ENCODE peak calls at places on chromosomes 12 and 14, in six cellular contexts. One of them, this sample, is unnamed.

GRCh38 chr14:21846227-21846885 is 172.7 kb upstream of the OR4E1 start:
- DNase-seq in Peyer's patch: peak; percentile 25
- DNase-seq in activated T-helper 1 cell treated with Interleukin-2 at 50 U/mL for 16 hours: peak; percentile 50
- DNase-seq in NCI-H69: peak; percentile 47
- DNase-seq in CD8-positive, alpha-beta memory T cell: peak; percentile 61
- DNase-seq in lower lobe of right lung: no peak
- DNase-seq in this sample: peak; percentile 28

GRCh38 chr12:27711312-27711682 is 665 bp downstream of the MRPS35 start:
- DNase-seq in Peyer's patch: no peak
- DNase-seq in activated T-helper 1 cell treated with Interleukin-2 at 50 U/mL for 16 hours: no peak
- DNase-seq in NCI-H69: peak; percentile 39
- DNase-seq in CD8-positive, alpha-beta memory T cell: no peak
- DNase-seq in lower lobe of right lung: no peak
- DNase-seq in this sample: no peak

GRCh38 chr14:105952826-105953225 is 426.4 kb downstream of the TMEM121 start:
- DNase-seq in Peyer's patch: no peak
- DNase-seq in activated T-helper 1 cell treated with Interleukin-2 at 50 U/mL for 16 hours: no peak
- DNase-seq in NCI-H69: no peak
- DNase-seq in CD8-positive, alpha-beta memory T cell: no peak
- DNase-seq in lower lobe of right lung: no peak
- DNase-seq in this sample: no peak

GRCh38 chr12:6606331-6607131 is 648 bp downstream of the CHD4 start:
- DNase-seq in Peyer's patch: peak; percentile 87
- DNase-seq in activated T-helper 1 cell treated with Interleukin-2 at 50 U/mL for 16 hours: peak; percentile 44
- DNase-seq in NCI-H69: peak; percentile 82
- DNase-seq in CD8-positive, alpha-beta memory T cell: peak; percentile 73
- DNase-seq in lower lobe of right lung: peak; percentile 82
- DNase-seq in this sample: peak; percentile 51

GRCh38 chr14:104820669-104821228 is 19.8 kb downstream of the ZBTB42 start:
- DNase-seq in Peyer's patch: no peak
- DNase-seq in activated T-helper 1 cell treated with Interleukin-2 at 50 U/mL for 16 hours: no peak
- DNase-seq in NCI-H69: peak; percentile 49
- DNase-seq in CD8-positive, alpha-beta memory T cell: no peak
- DNase-seq in lower lobe of right lung: peak; percentile 81
- DNase-seq in this sample: no peak

GRCh38 chr12:2287151-2287550 is 234.4 kb downstream of the CACNA1C start:
- DNase-seq in Peyer's patch: no peak
- DNase-seq in activated T-helper 1 cell treated with Interleukin-2 at 50 U/mL for 16 hours: no peak
- DNase-seq in NCI-H69: no peak
- DNase-seq in CD8-positive, alpha-beta memory T cell: no peak
- DNase-seq in lower lobe of right lung: no peak
- DNase-seq in this sample: no peak

GRCh38 chr12:42666671-42667243 is 77.2 kb upstream of the PRICKLE1 start:
- DNase-seq in Peyer's patch: no peak
- DNase-seq in activated T-helper 1 cell treated with Interleukin-2 at 50 U/mL for 16 hours: no peak
- DNase-seq in NCI-H69: peak; percentile 84
- DNase-seq in CD8-positive, alpha-beta memory T cell: no peak
- DNase-seq in lower lobe of right lung: no peak
- DNase-seq in this sample: no peak

GRCh38 chr14:78448483-78449094 is 278.4 kb downstream of the NRXN3 start:
- DNase-seq in Peyer's patch: peak; percentile 17
- DNase-seq in activated T-helper 1 cell treated with Interleukin-2 at 50 U/mL for 16 hours: no peak
- DNase-seq in NCI-H69: peak; percentile 80
- DNase-seq in CD8-positive, alpha-beta memory T cell: no peak
- DNase-seq in lower lobe of right lung: no peak
- DNase-seq in this sample: no peak

GRCh38 chr14:50766338-50766886 is 64.5 kb downstream of the NIN start:
- DNase-seq in Peyer's patch: no peak
- DNase-seq in activated T-helper 1 cell treated with Interleukin-2 at 50 U/mL for 16 hours: no peak
- DNase-seq in NCI-H69: no peak
- DNase-seq in CD8-positive, alpha-beta memory T cell: no peak
- DNase-seq in lower lobe of right lung: no peak
- DNase-seq in this sample: no peak

GRCh38 chr12:77813558-77813957 is 17.1 kb upstream of the NAV3 start:
- DNase-seq in Peyer's patch: no peak
- DNase-seq in activated T-helper 1 cell treated with Interleukin-2 at 50 U/mL for 16 hours: no peak
- DNase-seq in NCI-H69: no peak
- DNase-seq in CD8-positive, alpha-beta memory T cell: no peak
- DNase-seq in lower lobe of right lung: no peak
- DNase-seq in this sample: no peak

GRCh38 chr14:102693006-102693755 is 84.1 kb upstream of the TRAF3 start:
- DNase-seq in Peyer's patch: no peak
- DNase-seq in activated T-helper 1 cell treated with Interleukin-2 at 50 U/mL for 16 hours: no peak
- DNase-seq in NCI-H69: peak; percentile 56
- DNase-seq in CD8-positive, alpha-beta memory T cell: no peak
- DNase-seq in lower lobe of right lung: no peak
- DNase-seq in this sample: no peak

GRCh38 chr14:68948686-68949085 is 30.4 kb downstream of the ACTN1 start:
- DNase-seq in Peyer's patch: no peak
- DNase-seq in activated T-helper 1 cell treated with Interleukin-2 at 50 U/mL for 16 hours: no peak
- DNase-seq in NCI-H69: no peak
- DNase-seq in CD8-positive, alpha-beta memory T cell: peak; percentile 39
- DNase-seq in lower lobe of right lung: no peak
- DNase-seq in this sample: no peak

GRCh38 chr12:3313655-3314305 is 177.2 kb upstream of the PRMT8 start:
- DNase-seq in Peyer's patch: no peak
- DNase-seq in activated T-helper 1 cell treated with Interleukin-2 at 50 U/mL for 16 hours: no peak
- DNase-seq in NCI-H69: peak; percentile 81
- DNase-seq in CD8-positive, alpha-beta memory T cell: no peak
- DNase-seq in lower lobe of right lung: no peak
- DNase-seq in this sample: no peak

GRCh38 chr14:82080319-82080718 is 546.7 kb upstream of the SEL1L start:
- DNase-seq in Peyer's patch: no peak
- DNase-seq in activated T-helper 1 cell treated with Interleukin-2 at 50 U/mL for 16 hours: no peak
- DNase-seq in NCI-H69: peak; percentile 95
- DNase-seq in CD8-positive, alpha-beta memory T cell: no peak
- DNase-seq in lower lobe of right lung: no peak
- DNase-seq in this sample: no peak

GRCh38 chr12:90086281-90086680 is 377.6 kb upstream of the ATP2B1 start:
- DNase-seq in Peyer's patch: no peak
- DNase-seq in activated T-helper 1 cell treated with Interleukin-2 at 50 U/mL for 16 hours: no peak
- DNase-seq in NCI-H69: no peak
- DNase-seq in CD8-positive, alpha-beta memory T cell: no peak
- DNase-seq in lower lobe of right lung: no peak
- DNase-seq in this sample: no peak

GRCh38 chr12:116434155-116435065 is 124.8 kb upstream of the MAP1LC3B2 start:
- DNase-seq in Peyer's patch: peak; percentile 23
- DNase-seq in activated T-helper 1 cell treated with Interleukin-2 at 50 U/mL for 16 hours: no peak
- DNase-seq in NCI-H69: peak; percentile 21
- DNase-seq in CD8-positive, alpha-beta memory T cell: no peak
- DNase-seq in lower lobe of right lung: peak; percentile 87
- DNase-seq in this sample: no peak

GRCh38 chr14:102140750-102141145 is 1.1 kb downstream of the WDR20 start:
- DNase-seq in Peyer's patch: no peak
- DNase-seq in activated T-helper 1 cell treated with Interleukin-2 at 50 U/mL for 16 hours: no peak
- DNase-seq in NCI-H69: no peak
- DNase-seq in CD8-positive, alpha-beta memory T cell: no peak
- DNase-seq in lower lobe of right lung: no peak
- DNase-seq in this sample: no peak

GRCh38 chr12:54438506-54438905 is 19.4 kb upstream of the ITGA5 start:
- DNase-seq in Peyer's patch: no peak
- DNase-seq in activated T-helper 1 cell treated with Interleukin-2 at 50 U/mL for 16 hours: no peak
- DNase-seq in NCI-H69: no peak
- DNase-seq in CD8-positive, alpha-beta memory T cell: no peak
- DNase-seq in lower lobe of right lung: no peak
- DNase-seq in this sample: no peak

GRCh38 chr14:55446833-55447232 is 6.4 kb upstream of the TBPL2 start:
- DNase-seq in Peyer's patch: no peak
- DNase-seq in activated T-helper 1 cell treated with Interleukin-2 at 50 U/mL for 16 hours: no peak
- DNase-seq in NCI-H69: no peak
- DNase-seq in CD8-positive, alpha-beta memory T cell: no peak
- DNase-seq in lower lobe of right lung: no peak
- DNase-seq in this sample: no peak

GRCh38 chr14:50344116-50344775 is 32.1 kb downstream of the DMAC2L start:
- DNase-seq in Peyer's patch: no peak
- DNase-seq in activated T-helper 1 cell treated with Interleukin-2 at 50 U/mL for 16 hours: no peak
- DNase-seq in NCI-H69: no peak
- DNase-seq in CD8-positive, alpha-beta memory T cell: no peak
- DNase-seq in lower lobe of right lung: no peak
- DNase-seq in this sample: peak; percentile 39

GRCh38 chr12:94793191-94793595 is 142.8 kb upstream of the TMCC3 start:
- DNase-seq in Peyer's patch: no peak
- DNase-seq in activated T-helper 1 cell treated with Interleukin-2 at 50 U/mL for 16 hours: no peak
- DNase-seq in NCI-H69: no peak
- DNase-seq in CD8-positive, alpha-beta memory T cell: no peak
- DNase-seq in lower lobe of right lung: no peak
- DNase-seq in this sample: no peak

GRCh38 chr12:131210506-131211278 is 257.0 kb downstream of the ADGRD1 start:
- DNase-seq in Peyer's patch: no peak
- DNase-seq in activated T-helper 1 cell treated with Interleukin-2 at 50 U/mL for 16 hours: no peak
- DNase-seq in NCI-H69: no peak
- DNase-seq in CD8-positive, alpha-beta memory T cell: no peak
- DNase-seq in lower lobe of right lung: peak; percentile 22
- DNase-seq in this sample: no peak

GRCh38 chr14:89672636-89673279 is 255.7 kb upstream of the FOXN3 start:
- DNase-seq in Peyer's patch: no peak
- DNase-seq in activated T-helper 1 cell treated with Interleukin-2 at 50 U/mL for 16 hours: no peak
- DNase-seq in NCI-H69: peak; percentile 37
- DNase-seq in CD8-positive, alpha-beta memory T cell: no peak
- DNase-seq in lower lobe of right lung: no peak
- DNase-seq in this sample: no peak

GRCh38 chr12:132710062-132710421 is 600 bp upstream of the PGAM5 start:
- DNase-seq in Peyer's patch: no peak
- DNase-seq in activated T-helper 1 cell treated with Interleukin-2 at 50 U/mL for 16 hours: peak; percentile 3
- DNase-seq in NCI-H69: no peak
- DNase-seq in CD8-positive, alpha-beta memory T cell: no peak
- DNase-seq in lower lobe of right lung: peak; percentile 54
- DNase-seq in this sample: no peak

GRCh38 chr12:92739099-92739498 is 36.3 kb downstream of the PLEKHG7 start:
- DNase-seq in Peyer's patch: no peak
- DNase-seq in activated T-helper 1 cell treated with Interleukin-2 at 50 U/mL for 16 hours: no peak
- DNase-seq in NCI-H69: peak; percentile 13
- DNase-seq in CD8-positive, alpha-beta memory T cell: no peak
- DNase-seq in lower lobe of right lung: no peak
- DNase-seq in this sample: no peak

GRCh38 chr12:98893126-98893525 is 248.0 kb downstream of the APAF1 start:
- DNase-seq in Peyer's patch: no peak
- DNase-seq in activated T-helper 1 cell treated with Interleukin-2 at 50 U/mL for 16 hours: no peak
- DNase-seq in NCI-H69: peak; percentile 68
- DNase-seq in CD8-positive, alpha-beta memory T cell: no peak
- DNase-seq in lower lobe of right lung: no peak
- DNase-seq in this sample: no peak

GRCh38 chr14:56129941-56130340 is 11.7 kb downstream of the PELI2 start:
- DNase-seq in Peyer's patch: no peak
- DNase-seq in activated T-helper 1 cell treated with Interleukin-2 at 50 U/mL for 16 hours: no peak
- DNase-seq in NCI-H69: peak; percentile 23
- DNase-seq in CD8-positive, alpha-beta memory T cell: no peak
- DNase-seq in lower lobe of right lung: no peak
- DNase-seq in this sample: no peak

GRCh38 chr12:2697057-2697456 is 97.7 kb upstream of the FKBP4 start:
- DNase-seq in Peyer's patch: no peak
- DNase-seq in activated T-helper 1 cell treated with Interleukin-2 at 50 U/mL for 16 hours: no peak
- DNase-seq in NCI-H69: peak; percentile 28
- DNase-seq in CD8-positive, alpha-beta memory T cell: no peak
- DNase-seq in lower lobe of right lung: no peak
- DNase-seq in this sample: no peak

GRCh38 chr12:86675197-86675596 is 419.0 kb upstream of the MGAT4C start:
- DNase-seq in Peyer's patch: no peak
- DNase-seq in activated T-helper 1 cell treated with Interleukin-2 at 50 U/mL for 16 hours: no peak
- DNase-seq in NCI-H69: no peak
- DNase-seq in CD8-positive, alpha-beta memory T cell: no peak
- DNase-seq in lower lobe of right lung: no peak
- DNase-seq in this sample: no peak

GRCh38 chr12:117188961-117189724 is 1.1 kb downstream of the FBXO21 start:
- DNase-seq in Peyer's patch: no peak
- DNase-seq in activated T-helper 1 cell treated with Interleukin-2 at 50 U/mL for 16 hours: no peak
- DNase-seq in NCI-H69: peak; percentile 60
- DNase-seq in CD8-positive, alpha-beta memory T cell: no peak
- DNase-seq in lower lobe of right lung: no peak
- DNase-seq in this sample: no peak

GRCh38 chr12:6607751-6608591 is 792 bp upstream of the CHD4 start:
- DNase-seq in Peyer's patch: peak; percentile 65
- DNase-seq in activated T-helper 1 cell treated with Interleukin-2 at 50 U/mL for 16 hours: no peak
- DNase-seq in NCI-H69: peak; percentile 91
- DNase-seq in CD8-positive, alpha-beta memory T cell: peak; percentile 77
- DNase-seq in lower lobe of right lung: peak; percentile 75
- DNase-seq in this sample: peak; percentile 52

GRCh38 chr12:52197371-52198231 is 5.8 kb upstream of the KRT80 start:
- DNase-seq in Peyer's patch: no peak
- DNase-seq in activated T-helper 1 cell treated with Interleukin-2 at 50 U/mL for 16 hours: no peak
- DNase-seq in NCI-H69: peak; percentile 76
- DNase-seq in CD8-positive, alpha-beta memory T cell: no peak
- DNase-seq in lower lobe of right lung: peak; percentile 75
- DNase-seq in this sample: no peak

GRCh38 chr12:106889950-106890626 is 65.6 kb upstream of the TMEM263 start:
- DNase-seq in Peyer's patch: no peak
- DNase-seq in activated T-helper 1 cell treated with Interleukin-2 at 50 U/mL for 16 hours: no peak
- DNase-seq in NCI-H69: no peak
- DNase-seq in CD8-positive, alpha-beta memory T cell: no peak
- DNase-seq in lower lobe of right lung: no peak
- DNase-seq in this sample: no peak